ENCODE peak calls at places on chromosomes 1 and 21, in nine cellular contexts. D is Peyer's patch, S is GM23338, U is H9, O is breast epithelium, G is hepatocyte, X is esophagus squamous epithelium, W is fibroblast of lung, A is tibial artery. E is an unnamed sample.

GRCh38 chr1:40252601-40253000 is 4.9 kb downstream of the TMCO2 start:
- DNase-seq in D (no peak), S (no peak), U (no peak), O (no peak), G (no peak), X (no peak), W (peak; percentile 62), A (no peak), E (no peak)

GRCh38 chr1:25566730-25567341 is 23.4 kb downstream of the LDLRAP1 start:
- DNase-seq in D (no peak), S (peak; percentile 47), U (peak; percentile 61), O (peak; percentile 56), G (peak; percentile 55), X (no peak), W (peak; percentile 86), A (peak; percentile 75), E (peak; percentile 78)

GRCh38 chr1:53603431-53603830 is 135.5 kb downstream of the GLIS1 start:
- DNase-seq in D (no peak), S (no peak), U (no peak), O (no peak), G (no peak), X (no peak), W (no peak), A (no peak), E (peak; percentile 33)

GRCh38 chr1:9476790-9477463 is 62.3 kb upstream of the SLC25A33 start:
- DNase-seq in D (no peak), S (no peak), U (no peak), O (peak; percentile 49), G (no peak), X (no peak), W (peak; percentile 38), A (no peak), E (no peak)

GRCh38 chr21:35172231-35172630 is 123.1 kb upstream of the RUNX1 start:
- DNase-seq in D (no peak), S (no peak), U (no peak), O (no peak), G (no peak), X (no peak), W (no peak), A (no peak), E (no peak)

GRCh38 chr1:39524591-39525365 is 33.3 kb downstream of the BMP8A start:
- DNase-seq in D (no peak), S (no peak), U (no peak), O (no peak), G (no peak), X (no peak), W (no peak), A (no peak), E (no peak)

GRCh38 chr1:115332813-115333608 is 5.0 kb downstream of the NGF start:
- DNase-seq in D (no peak), S (peak; percentile 38), U (no peak), O (no peak), G (no peak), X (no peak), W (peak; percentile 79), A (peak; percentile 74), E (no peak)

GRCh38 chr1:53878492-53879105 is 11.0 kb downstream of the YIPF1 start:
- DNase-seq in D (no peak), S (peak; percentile 68), U (no peak), O (no peak), G (peak; percentile 73), X (no peak), W (peak; percentile 55), A (no peak), E (no peak)

GRCh38 chr21:41899431-41900202 is 20.5 kb upstream of the PRDM15 start:
- DNase-seq in D (no peak), S (no peak), U (no peak), O (no peak), G (no peak), X (no peak), W (no peak), A (no peak), E (no peak)

DNA sequence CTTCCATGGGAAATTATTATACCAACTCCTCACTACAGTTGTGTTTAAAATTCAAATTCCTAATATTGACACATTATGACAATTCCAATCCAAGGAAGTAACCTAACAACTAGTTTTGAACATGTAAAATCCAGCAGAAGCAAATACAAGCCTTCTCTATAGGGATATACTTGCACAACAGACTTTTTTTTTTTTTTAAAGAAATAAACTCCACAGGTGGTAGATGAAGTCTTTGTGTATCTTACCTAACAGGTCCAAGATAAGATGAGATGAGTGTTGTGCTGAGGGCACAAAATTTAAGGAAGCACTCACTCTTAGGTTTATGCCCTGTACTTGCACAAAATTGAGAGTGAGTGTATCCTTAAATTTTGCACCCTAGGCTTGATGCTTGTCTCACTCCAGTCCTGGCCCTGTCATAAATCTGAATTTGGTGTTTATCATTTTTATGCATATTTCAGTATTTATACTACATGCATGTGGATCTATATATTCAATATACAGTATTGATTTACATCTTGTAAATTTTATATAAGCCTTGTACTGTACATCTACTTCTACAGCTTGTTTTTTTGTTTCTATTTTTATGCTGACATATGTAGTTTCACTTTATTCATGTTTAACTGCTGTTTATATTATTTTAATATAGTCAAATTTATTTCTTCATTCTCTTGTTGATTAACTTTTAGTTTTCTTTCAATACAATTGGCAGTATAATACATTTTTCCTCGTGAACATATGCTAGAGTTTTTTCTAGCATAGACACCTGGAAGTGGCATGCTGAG is 60.6 kb upstream of the RGL1 start:
- DNase-seq in D (no peak), S (no peak), U (no peak), O (no peak), G (no peak), X (no peak), W (no peak), A (no peak), E (no peak)
- H3K4me1 ChIP-seq in D (no peaks in the 10 kb centered on the region), S (peaks cover 18% of the 10 kb centered on the region), U (no peaks in the 10 kb centered on the region), O (no peaks in the 10 kb centered on the region), G (no peaks in the 10 kb centered on the region), X (no peaks in the 10 kb centered on the region), W (no peaks in the 10 kb centered on the region), A (no peaks in the 10 kb centered on the region), E (peaks cover 2% of the 10 kb centered on the region)

DNA sequence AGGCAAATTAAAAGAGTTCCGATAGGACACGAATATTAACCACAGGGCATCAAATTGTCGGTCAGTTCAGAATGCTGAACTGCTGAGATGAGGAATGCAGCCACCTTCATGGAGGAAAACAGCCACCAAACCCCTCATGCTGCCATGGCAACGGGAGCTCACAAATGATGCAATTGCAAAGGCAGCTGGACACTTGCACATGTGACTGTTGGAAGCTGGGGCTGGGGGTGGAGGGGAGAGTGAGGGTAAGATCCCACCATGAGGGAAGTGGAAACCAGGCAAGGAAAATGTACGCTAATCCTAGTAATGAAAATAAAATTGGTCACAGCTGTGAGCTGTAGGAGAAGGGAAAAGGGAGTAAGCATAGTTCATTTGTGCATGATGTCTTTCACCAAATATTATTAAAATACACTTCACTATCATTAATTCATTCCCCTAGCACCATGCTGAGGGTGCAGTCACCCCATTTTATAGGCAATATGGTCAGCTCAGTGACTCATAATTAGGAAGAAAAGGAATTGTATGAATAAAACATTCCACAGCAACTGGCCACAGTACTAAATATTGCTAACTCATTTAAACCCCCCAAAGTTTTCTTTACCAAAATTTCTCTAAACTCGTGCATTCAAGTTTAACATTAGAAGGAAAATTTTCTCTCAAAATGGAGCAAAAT is 15.3 kb downstream of the BECN2 start:
- DNase-seq in D (no peak), S (peak; percentile 70), U (peak; percentile 51), O (no peak), G (peak; percentile 53), X (no peak), W (peak; percentile 82), A (no peak), E (peak; percentile 71)
- H3K27ac ChIP-seq in D (no peak overlapping the region), S (no peak overlapping the region), U (no peak overlapping the region), O (no peak overlapping the region), G (no peak overlapping the region), X (no peak overlapping the region), W (no peak overlapping the region), A (no peak overlapping the region), E (peak overlapping the region; percentile 94)

DNA sequence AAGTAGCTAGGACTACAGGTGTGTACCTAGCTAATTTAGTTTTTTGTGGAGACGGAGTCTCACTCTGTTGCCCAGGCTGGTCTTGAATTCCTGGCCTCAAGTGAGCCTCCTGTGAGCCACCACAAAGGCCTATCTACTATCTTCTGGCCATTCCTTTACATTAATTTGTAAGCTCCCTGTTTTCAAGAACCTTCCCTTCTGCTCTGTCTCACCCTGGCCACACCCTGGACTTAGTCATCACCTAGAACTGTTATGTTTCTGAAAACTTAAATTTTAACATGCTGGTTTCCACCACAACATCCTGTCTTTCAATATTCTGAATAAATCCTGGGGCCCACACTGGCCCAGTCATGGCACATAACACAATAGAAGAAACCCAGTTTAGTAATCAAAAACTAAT is 4.9 kb upstream of the B4GALT3 start:
- DNase-seq in D (no peak), S (no peak), U (no peak), O (no peak), G (no peak), X (no peak), W (peak; percentile 54), A (no peak), E (no peak)
- H3K4me1 ChIP-seq in D (peaks cover 4% of the 10 kb centered on the region), S (peaks cover 9% of the 10 kb centered on the region), U (no peaks in the 10 kb centered on the region), O (no peaks in the 10 kb centered on the region), G (no peaks in the 10 kb centered on the region), X (no peaks in the 10 kb centered on the region), W (peaks cover 2% of the 10 kb centered on the region), A (peaks cover 19% of the 10 kb centered on the region), E (peaks cover 4% of the 10 kb centered on the region)

GRCh38 chr21:39041815-39042214 is 141.4 kb downstream of the PSMG1 start:
- DNase-seq in D (no peak), S (no peak), U (no peak), O (no peak), G (no peak), X (no peak), W (no peak), A (no peak), E (no peak)

GRCh38 chr21:39048574-39048973 is 134.7 kb downstream of the PSMG1 start:
- DNase-seq in D (no peak), S (no peak), U (no peak), O (no peak), G (no peak), X (no peak), W (peak; percentile 71), A (no peak), E (peak; percentile 16)

GRCh38 chr21:39048064-39048463 is 135.2 kb downstream of the PSMG1 start:
- DNase-seq in D (peak; percentile 53), S (peak; percentile 93), U (peak; percentile 86), O (no peak), G (peak; percentile 85), X (no peak), W (peak; percentile 66), A (no peak), E (peak; percentile 91)

GRCh38 chr21:39047046-39047445 is 136.2 kb downstream of the PSMG1 start:
- DNase-seq in D (no peak), S (no peak), U (no peak), O (no peak), G (no peak), X (no peak), W (no peak), A (no peak), E (peak; percentile 10)

DNA sequence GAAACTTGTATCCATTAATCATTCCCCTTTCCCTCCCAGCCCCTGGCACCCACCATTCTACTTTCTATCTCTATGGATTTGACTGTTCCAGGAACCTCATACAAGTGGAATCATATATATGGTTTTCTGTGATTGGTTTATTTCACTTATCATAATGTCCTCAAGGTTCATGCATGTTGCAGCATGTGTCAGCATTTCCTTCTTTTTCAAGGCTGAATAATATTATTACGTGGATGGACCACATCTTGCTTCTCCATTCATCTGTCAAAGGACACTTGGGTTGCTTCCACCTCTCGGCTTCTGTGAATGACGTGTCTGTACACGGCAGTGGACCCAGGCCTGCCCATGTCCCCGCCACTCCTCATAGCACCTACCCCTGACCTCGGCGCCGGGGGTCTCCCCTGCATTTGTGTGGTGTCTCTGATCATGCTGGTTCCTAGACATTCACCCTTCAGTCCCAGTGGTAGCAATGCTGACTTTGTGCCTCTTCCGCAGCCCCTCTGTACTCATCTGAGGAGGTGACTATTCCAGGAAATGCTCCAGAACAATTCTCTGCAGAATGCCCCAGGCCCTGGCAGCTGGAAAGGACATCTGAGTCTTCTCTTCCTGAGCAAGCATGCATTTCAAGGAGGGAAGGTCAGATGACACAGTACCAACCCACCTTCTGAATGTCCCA is 136.9 kb downstream of the PSMG1 start:
- DNase-seq in D (no peak), S (no peak), U (no peak), O (no peak), G (no peak), X (no peak), W (no peak), A (no peak), E (peak; percentile 9)
- H3K27ac ChIP-seq in D (no peak overlapping the region), S (no peak overlapping the region), U (no peak overlapping the region), O (no peak overlapping the region), G (no peak overlapping the region), X (no peak overlapping the region), W (no peak overlapping the region), A (no peak overlapping the region), E (no peak overlapping the region)

E was measured in endodermal cell.